ENCODE peak calls at places on chromosomes 16 and 17, in four cellular contexts. One of them, this sample, is unnamed.

GRCh38 chr17:38916771-38917170 is 8.6 kb upstream of the LASP1NB start:
- DNase-seq in HL-60: no peak
- DNase-seq in GM12878: no peak
- DNase-seq in K562: no peak
- DNase-seq in this sample: no peak

GRCh38 chr17:67047382-67047781 is 3.0 kb downstream of the CACNG1 start:
- DNase-seq in HL-60: no peak
- DNase-seq in GM12878: no peak
- DNase-seq in K562: no peak
- DNase-seq in this sample: no peak

GRCh38 chr17:47315451-47316266 is 8.1 kb upstream of the EFCAB13 start:
- DNase-seq in GM12878: peak
- DNase-seq in K562: peak
- DNase-seq in HL-60: peak
- DNase-seq in this sample: no peak

GRCh38 chr16:48182979-48183537 is 27.3 kb upstream of the ABCC12 start:
- DNase-seq in HL-60: no peak
- DNase-seq in GM12878: peak
- DNase-seq in K562: no peak
- DNase-seq in this sample: no peak

GRCh38 chr17:80233202-80233601 is 13.0 kb downstream of the SLC26A11 start:
- DNase-seq in HL-60: no peak
- DNase-seq in GM12878: no peak
- DNase-seq in K562: no peak
- DNase-seq in this sample: no peak

GRCh38 chr17:77323413-77324171 is 182.8 kb downstream of the SEC14L1 start:
- DNase-seq in K562: peak
- DNase-seq in HL-60: no peak
- DNase-seq in GM12878: no peak
- DNase-seq in this sample: no peak

GRCh38 chr17:63694229-63694973 is 5.5 kb downstream of the LIMD2 start:
- DNase-seq in HL-60: no peak
- DNase-seq in K562: no peak
- DNase-seq in GM12878: no peak
- DNase-seq in this sample: no peak

GRCh38 chr17:75151893-75152292 is 2.4 kb downstream of the JPT1 start:
- DNase-seq in HL-60: no peak
- DNase-seq in GM12878: no peak
- DNase-seq in K562: no peak
- DNase-seq in this sample: no peak

GRCh38 chr16:80804451-80805383 is at the start of gene CDYL2:
- DNase-seq in HL-60: no peak
- DNase-seq in K562: peak
- DNase-seq in GM12878: no peak
- DNase-seq in this sample: peak

GRCh38 chr16:85139888-85140339 is 27.6 kb upstream of the CIBAR2 start:
- DNase-seq in HL-60: no peak
- DNase-seq in GM12878: no peak
- DNase-seq in K562: no peak
- DNase-seq in this sample: no peak

GRCh38 chr17:20214807-20215206 is 205.6 kb downstream of the SPECC1 start:
- DNase-seq in GM12878: no peak
- DNase-seq in HL-60: no peak
- DNase-seq in K562: no peak
- DNase-seq in this sample: no peak

GRCh38 chr16:67170168-67170947 is at the start of gene NOL3:
- DNase-seq in HL-60: no peak
- DNase-seq in K562: peak
- DNase-seq in GM12878: peak
- DNase-seq in this sample: no peak

GRCh38 chr17:49557204-49558024 is 18.3 kb upstream of the NXPH3 start:
- DNase-seq in HL-60: no peak
- DNase-seq in K562: peak
- DNase-seq in GM12878: no peak
- DNase-seq in this sample: no peak

GRCh38 chr16:22235839-22236745 is 30.0 kb downstream of the EEF2K start:
- DNase-seq in K562: no peak
- DNase-seq in HL-60: no peak
- DNase-seq in GM12878: no peak
- DNase-seq in this sample: no peak

GRCh38 chr17:72666519-72666874 is 426.0 kb downstream of the SLC39A11 start:
- DNase-seq in HL-60: no peak
- DNase-seq in GM12878: no peak
- DNase-seq in K562: no peak
- DNase-seq in this sample: no peak

GRCh38 chr17:40123811-40124114 is 2.0 kb downstream of the MSL1 start:
- DNase-seq in HL-60: no peak
- DNase-seq in GM12878: no peak
- DNase-seq in K562: no peak
- DNase-seq in this sample: no peak

GRCh38 chr17:82775033-82775823 is 23.4 kb downstream of the TBCD start:
- DNase-seq in HL-60: no peak
- DNase-seq in GM12878: no peak
- DNase-seq in K562: peak
- DNase-seq in this sample: peak

GRCh38 chr17:33012522-33013033 is 20.9 kb downstream of the SPACA3 start:
- DNase-seq in GM12878: no peak
- DNase-seq in K562: peak
- DNase-seq in HL-60: no peak
- DNase-seq in this sample: no peak

DNA sequence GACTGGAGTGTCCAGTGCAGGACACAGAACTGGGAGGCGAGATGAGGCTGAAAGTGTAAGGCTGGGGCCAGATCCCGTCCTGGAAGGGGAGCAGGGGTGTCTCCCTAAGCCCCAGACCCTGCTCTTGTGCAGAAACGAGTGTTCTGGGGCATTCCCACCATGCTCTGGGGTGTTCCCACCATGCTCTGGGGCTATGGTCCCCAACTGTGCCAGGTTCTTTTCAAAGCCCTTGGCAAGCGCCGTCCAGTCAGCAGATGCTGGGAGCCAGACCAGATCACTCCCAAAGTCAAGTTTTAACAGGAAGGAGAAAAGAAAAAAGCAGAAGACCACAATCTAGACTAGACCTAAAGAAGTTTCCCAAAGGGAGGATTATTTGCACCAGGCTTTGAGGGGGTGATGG is 2.5 kb downstream of the TAX1BP3 start:
- DNase-seq in GM12878: no peak
- DNase-seq in HL-60: no peak
- DNase-seq in K562: no peak
- DNase-seq in this sample: no peak
- TF ChIP-seq POLR2AphosphoS5 in GM12878: no peak
- TF ChIP-seq POLR2AphosphoS5 in HL-60: no peak
- TF ChIP-seq POLR2AphosphoS5 in K562: no peak
- TF ChIP-seq POLR2AphosphoS5 in this sample: no peak

GRCh38 chr17:59815965-59816364 is 76.8 kb downstream of the TUBD1 start:
- DNase-seq in GM12878: no peak
- DNase-seq in HL-60: no peak
- DNase-seq in K562: no peak
- DNase-seq in this sample: no peak

GRCh38 chr17:59811209-59811608 is 81.5 kb downstream of the TUBD1 start:
- DNase-seq in K562: no peak
- DNase-seq in HL-60: no peak
- DNase-seq in GM12878: no peak
- DNase-seq in this sample: no peak

GRCh38 chr17:59812139-59812538 is 80.6 kb downstream of the TUBD1 start:
- DNase-seq in HL-60: peak
- DNase-seq in GM12878: no peak
- DNase-seq in K562: no peak
- DNase-seq in this sample: peak

GRCh38 chr17:59810894-59811153 is 81.9 kb downstream of the TUBD1 start:
- DNase-seq in HL-60: no peak
- DNase-seq in GM12878: no peak
- DNase-seq in K562: no peak
- DNase-seq in this sample: no peak

GRCh38 chr17:59814685-59815084 is 78.1 kb downstream of the TUBD1 start:
- DNase-seq in GM12878: no peak
- DNase-seq in HL-60: no peak
- DNase-seq in K562: no peak
- DNase-seq in this sample: no peak
- TF ChIP-seq SPI1 in GM12878: no peak
- TF ChIP-seq SPI1 in HL-60: no peak
- TF ChIP-seq SPI1 in K562: no peak
- TF ChIP-seq SPI1 in this sample: no peak

GRCh38 chr16:75005697-75006096 is 6.9 kb downstream of the ZNRF1 start:
- DNase-seq in K562: no peak
- DNase-seq in GM12878: no peak
- DNase-seq in HL-60: no peak
- DNase-seq in this sample: no peak
- TF ChIP-seq POLR2AphosphoS5 in K562: no peak
- TF ChIP-seq POLR2AphosphoS5 in GM12878: no peak
- TF ChIP-seq POLR2AphosphoS5 in HL-60: no peak
- TF ChIP-seq POLR2AphosphoS5 in this sample: no peak

GRCh38 chr16:31216552-31217530 is at the start of gene PYDC1:
- DNase-seq in GM12878: no peak
- DNase-seq in HL-60: no peak
- DNase-seq in K562: peak
- DNase-seq in this sample: no peak
- TF ChIP-seq SPI1 in GM12878: no peak
- TF ChIP-seq SPI1 in HL-60: no peak
- TF ChIP-seq SPI1 in K562: no peak
- TF ChIP-seq SPI1 in this sample: no peak

GRCh38 chr17:65504141-65504540 is 57.3 kb downstream of the AXIN2 start:
- DNase-seq in HL-60: no peak
- DNase-seq in K562: no peak
- DNase-seq in GM12878: no peak
- DNase-seq in this sample: no peak
- TF ChIP-seq POLR2AphosphoS5 in HL-60: no peak
- TF ChIP-seq POLR2AphosphoS5 in K562: no peak
- TF ChIP-seq POLR2AphosphoS5 in GM12878: no peak
- TF ChIP-seq POLR2AphosphoS5 in this sample: no peak